ENCODE peak calls at places on chromosomes 5 and 9, in five cellular contexts. Y is Ammon's horn; E is heart right ventricle; Z is stimulated activated CD4-positive, alpha-beta T cell treated with anti-CD3 and anti-CD28 coated beads, Interleukin-4, amount 100 ng/mL, for 48 hours; K is NCI-H1092. U is an unnamed sample.
A peak's percentile ranks its signal among the peaks of the same experiment; 100 is the strongest.

GRCh38 chr5:119328753-119329602 is 26.8 kb upstream of the TNFAIP8 start:
- DNase-seq in Y (peak; percentile 26), E (no peak), Z (no peak), K (no peak), U (peak; percentile 49)

GRCh38 chr5:58392491-58392890 is 67.4 kb downstream of the PLK2 start:
- DNase-seq in Y (no peak), E (no peak), Z (no peak), K (no peak), U (no peak)

GRCh38 chr9:71619926-71620325 is 148.4 kb downstream of the CEMIP2 start:
- DNase-seq in Y (no peak), E (no peak), Z (no peak), K (no peak), U (no peak)

GRCh38 chr9:132637801-132638200 is 32.0 kb downstream of the DDX31 start:
- DNase-seq in Y (no peak), E (no peak), Z (no peak), K (no peak), U (no peak)

GRCh38 chr9:135152608-135153337 is 65.3 kb downstream of the OLFM1 start:
- DNase-seq in Y (no peak), E (no peak), Z (no peak), K (no peak), U (no peak)

GRCh38 chr5:179620703-179621350 is 2.6 kb downstream of the HNRNPH1 start:
- DNase-seq in Y (no peak), E (no peak), Z (no peak), K (no peak), U (no peak)

GRCh38 chr9:121734465-121734864 is 83.0 kb downstream of the DAB2IP start:
- DNase-seq in Y (no peak), E (no peak), Z (no peak), K (no peak), U (no peak)

GRCh38 chr5:143016777-143017374 is 246.7 kb downstream of the ARHGAP26 start:
- DNase-seq in Y (no peak), E (no peak), Z (peak; percentile 40), K (peak; percentile 36), U (peak; percentile 24)

GRCh38 chr5:114380721-114381120 is 18.9 kb downstream of the KCNN2 start:
- DNase-seq in Y (no peak), E (no peak), Z (no peak), K (no peak), U (no peak)

GRCh38 chr9:81552571-81552970 is 136.8 kb downstream of the TLE1 start:
- DNase-seq in Y (no peak), E (no peak), Z (no peak), K (no peak), U (no peak)

GRCh38 chr5:72999916-73000315 is 44.1 kb downstream of the FCHO2 start:
- DNase-seq in Y (no peak), E (no peak), Z (no peak), K (no peak), U (no peak)

GRCh38 chr5:118723021-118723338 is 265.4 kb downstream of the DTWD2 start:
- DNase-seq in Y (no peak), E (no peak), Z (no peak), K (no peak), U (no peak)

GRCh38 chr5:67989457-67989856 is 226.1 kb upstream of the PIK3R1 start:
- DNase-seq in Y (no peak), E (no peak), Z (no peak), K (no peak), U (no peak)

GRCh38 chr5:55316842-55317241 is 9.1 kb downstream of the MTREX start:
- DNase-seq in Y (no peak), E (no peak), Z (no peak), K (no peak), U (no peak)

GRCh38 chr5:34511915-34512314 is 144.2 kb upstream of the RAI14 start:
- DNase-seq in Y (no peak), E (peak; percentile 41), Z (no peak), K (no peak), U (no peak)